ENCODE peak calls at places on chromosome 20, in eight cellular contexts. X is psoas muscle, N is adrenal gland, S is endothelial cell, I is cardiac fibroblast, V is right lobe of liver, O is prostate gland, E is transverse colon. A is an unnamed sample.

GRCh38 chr20:34052414-34052813 is 58.7 kb downstream of the RALY start:
- DNase-seq in X (no peak), O (no peak), N (no peak), I (no peak), S (no peak), E (no peak), V (no peak), A (no peak)

GRCh38 chr20:20002101-20002998 is 14.8 kb upstream of the NAA20 start:
- DNase-seq in S (no peak), E (no peak), V (no peak), X (no peak), O (no peak), N (no peak), I (peak), A (peak)

GRCh38 chr20:40991181-40991889 is 37.3 kb upstream of the TOP1 start:
- DNase-seq in N (no peak), E (peak), X (no peak), O (no peak), V (no peak), S (no peak), I (no peak), A (no peak)

GRCh38 chr20:18738055-18738454 is 75.5 kb upstream of the SCP2D1 start:
- DNase-seq in S (no peak), N (no peak), E (no peak), V (no peak), I (peak), X (no peak), O (no peak), A (no peak)

GRCh38 chr20:38751360-38751976 is 3.2 kb downstream of the ACTR5 start:
- DNase-seq in I (peak), S (peak), N (no peak), V (no peak), E (no peak), O (no peak), X (no peak), A (no peak)

GRCh38 chr20:38604873-38605303 is 3.3 kb downstream of the ARHGAP40 start:
- DNase-seq in X (no peak), E (no peak), S (no peak), N (no peak), I (peak), O (peak), V (no peak), A (no peak)

GRCh38 chr20:6074145-6074561 is 20.3 kb upstream of the LRRN4 start:
- DNase-seq in O (no peak), I (peak), E (no peak), V (no peak), N (no peak), S (peak), X (no peak), A (no peak)

GRCh38 chr20:5531318-5532081 is 214.7 kb upstream of the PROKR2 start:
- DNase-seq in X (no peak), S (no peak), N (no peak), E (no peak), V (no peak), I (peak), O (no peak), A (no peak)

GRCh38 chr20:63128956-63129355 is 87.0 kb downstream of the YTHDF1 start:
- DNase-seq in I (no peak), O (no peak), V (peak), N (no peak), E (no peak), S (no peak), X (peak), A (no peak)

GRCh38 chr20:61657719-61658377 is 405.8 kb downstream of the CDH4 start:
- DNase-seq in E (no peak), O (no peak), I (no peak), N (no peak), S (no peak), V (peak), X (peak), A (no peak)

GRCh38 chr20:58629213-58629575 is 21.9 kb upstream of the STX16 start:
- DNase-seq in I (no peak), X (no peak), E (no peak), N (no peak), O (no peak), V (no peak), S (no peak), A (no peak)

GRCh38 chr20:40958598-40958997 is 70.0 kb upstream of the TOP1 start:
- DNase-seq in N (no peak), O (no peak), I (no peak), X (no peak), S (no peak), E (no peak), V (no peak), A (no peak)

GRCh38 chr20:20594171-20594530 is 118.3 kb downstream of the RALGAPA2 start:
- DNase-seq in I (peak), S (no peak), E (no peak), O (no peak), X (no peak), N (no peak), V (no peak), A (no peak)

GRCh38 chr20:19789446-19789845 is 31.4 kb downstream of the RIN2 start:
- DNase-seq in N (no peak), I (no peak), S (no peak), O (no peak), X (no peak), V (no peak), E (no peak), A (no peak)

GRCh38 chr20:10578607-10579006 is 95.2 kb downstream of the JAG1 start:
- DNase-seq in E (no peak), X (no peak), V (no peak), I (peak), N (no peak), O (no peak), S (no peak), A (no peak)

GRCh38 chr20:63101781-63102719 is 95.3 kb upstream of the BHLHE23 start:
- DNase-seq in E (peak), S (no peak), V (peak), I (peak), O (no peak), N (peak), X (peak), A (peak)

GRCh38 chr20:33897313-33897912 is 86.3 kb downstream of the CHMP4B start:
- DNase-seq in X (no peak), V (no peak), I (peak), S (peak), N (no peak), O (no peak), E (no peak), A (no peak)

GRCh38 chr20:10524034-10524476 is 89.0 kb downstream of the SLX4IP start:
- DNase-seq in N (peak), E (peak), X (peak), V (no peak), O (no peak), S (no peak), I (peak), A (peak)

GRCh38 chr20:14062786-14063185 is 67.5 kb downstream of the MACROD2 start:
- DNase-seq in I (no peak), X (no peak), S (no peak), E (no peak), O (no peak), N (no peak), V (no peak), A (no peak)

GRCh38 chr20:15842872-15843271 is 730.4 kb downstream of the KIF16B start:
- DNase-seq in V (no peak), N (no peak), O (no peak), E (no peak), I (no peak), X (no peak), S (no peak), A (no peak)

GRCh38 chr20:14543040-14543439 is 205.6 kb upstream of the FLRT3 start:
- DNase-seq in V (no peak), N (no peak), S (no peak), X (no peak), I (no peak), E (no peak), O (no peak), A (no peak)

GRCh38 chr20:34982270-34983088 is 26.8 kb downstream of the MYH7B start:
- DNase-seq in N (no peak), S (no peak), V (no peak), X (peak), I (no peak), O (no peak), E (no peak), A (no peak)

GRCh38 chr20:46683939-46684750 is 5.1 kb downstream of the TP53RK start:
- DNase-seq in X (peak), V (no peak), S (peak), O (peak), E (no peak), I (peak), N (peak), A (peak)

GRCh38 chr20:6632187-6632586 is 135.3 kb upstream of the BMP2 start:
- DNase-seq in O (no peak), S (no peak), E (peak), X (no peak), I (peak), V (no peak), N (peak), A (peak)

GRCh38 chr20:36856691-36857635 is 19.0 kb upstream of the TLDC2 start:
- DNase-seq in S (peak), I (peak), V (no peak), N (no peak), O (peak), E (no peak), X (no peak), A (no peak)

GRCh38 chr20:51800769-51801219 is 1.5 kb downstream of the SALL4 start:
- DNase-seq in E (no peak), O (peak), V (no peak), S (no peak), X (no peak), I (no peak), N (no peak), A (no peak)

GRCh38 chr20:38460040-38460623 is 12.5 kb upstream of the RALGAPB start:
- DNase-seq in N (peak), I (peak), X (no peak), O (peak), E (peak), V (no peak), S (no peak), A (no peak)

GRCh38 chr20:41030536-41031242 is 2.1 kb downstream of the TOP1 start:
- DNase-seq in O (peak), N (no peak), S (no peak), X (no peak), E (no peak), I (peak), V (no peak), A (no peak)

GRCh38 chr20:1509237-1509636 is 18.0 kb upstream of the SIRPB2 start:
- DNase-seq in V (no peak), O (no peak), E (no peak), I (peak), S (peak), N (no peak), X (no peak), A (no peak)

GRCh38 chr20:7090753-7091310 is 323.3 kb downstream of the BMP2 start:
- DNase-seq in S (no peak), N (no peak), V (no peak), O (no peak), I (no peak), E (peak), X (no peak), A (no peak)

GRCh38 chr20:48626226-48626937 is 201.4 kb downstream of the PREX1 start:
- DNase-seq in V (peak), I (no peak), X (peak), N (no peak), S (no peak), E (no peak), O (no peak), A (no peak)

GRCh38 chr20:64099880-64100565 is 7.3 kb downstream of the NPBWR2 start:
- DNase-seq in E (no peak), N (no peak), V (no peak), S (no peak), X (peak), I (no peak), O (no peak), A (no peak)

GRCh38 chr20:20824924-20825584 is 112.6 kb upstream of the RALGAPA2 start:
- DNase-seq in X (peak), S (peak), O (peak), V (peak), I (peak), E (peak), N (peak), A (peak)

GRCh38 chr20:62741191-62741676 is 32.6 kb downstream of the NTSR1 start:
- DNase-seq in E (no peak), O (no peak), I (no peak), N (no peak), S (peak), V (peak), X (peak), A (no peak)

GRCh38 chr20:45293041-45294002 is 13.3 kb upstream of the RBPJL start:
- DNase-seq in E (peak), N (peak), V (peak), S (peak), I (peak), O (peak), X (peak), A (peak)

GRCh38 chr20:7362601-7363000 is 577.7 kb downstream of the HAO1 start:
- DNase-seq in S (no peak), V (no peak), X (no peak), N (no peak), E (no peak), O (no peak), I (no peak), A (no peak)

GRCh38 chr20:52105573-52106422 is 85.8 kb downstream of the ZFP64 start:
- DNase-seq in V (no peak), N (no peak), I (peak), O (peak), E (no peak), S (peak), X (no peak), A (no peak)

GRCh38 chr20:43389839-43390626 is 67.7 kb upstream of the SRSF6 start:
- DNase-seq in X (no peak), O (no peak), S (peak), E (no peak), I (no peak), N (no peak), V (no peak), A (no peak)
- TF ChIP-seq CTCF in X (no peak), O (no peak), S (peak), E (no peak), I (peak), N (no peak), V (no peak), A (no peak)

GRCh38 chr20:49961413-49961812 is 21.4 kb upstream of the SNAI1 start:
- DNase-seq in N (no peak), I (no peak), O (no peak), S (no peak), X (no peak), E (no peak), V (no peak), A (no peak)

GRCh38 chr20:49969234-49969633 is 13.5 kb upstream of the SNAI1 start:
- DNase-seq in I (no peak), S (no peak), V (no peak), O (no peak), E (no peak), X (no peak), N (no peak), A (no peak)

GRCh38 chr20:49969946-49970345 is 12.8 kb upstream of the SNAI1 start:
- DNase-seq in O (no peak), E (no peak), S (no peak), N (no peak), I (no peak), V (no peak), X (no peak), A (no peak)

GRCh38 chr20:49965781-49966304 is 16.9 kb upstream of the SNAI1 start:
- DNase-seq in S (no peak), N (no peak), O (no peak), X (no peak), E (no peak), I (no peak), V (no peak), A (no peak)

DNA sequence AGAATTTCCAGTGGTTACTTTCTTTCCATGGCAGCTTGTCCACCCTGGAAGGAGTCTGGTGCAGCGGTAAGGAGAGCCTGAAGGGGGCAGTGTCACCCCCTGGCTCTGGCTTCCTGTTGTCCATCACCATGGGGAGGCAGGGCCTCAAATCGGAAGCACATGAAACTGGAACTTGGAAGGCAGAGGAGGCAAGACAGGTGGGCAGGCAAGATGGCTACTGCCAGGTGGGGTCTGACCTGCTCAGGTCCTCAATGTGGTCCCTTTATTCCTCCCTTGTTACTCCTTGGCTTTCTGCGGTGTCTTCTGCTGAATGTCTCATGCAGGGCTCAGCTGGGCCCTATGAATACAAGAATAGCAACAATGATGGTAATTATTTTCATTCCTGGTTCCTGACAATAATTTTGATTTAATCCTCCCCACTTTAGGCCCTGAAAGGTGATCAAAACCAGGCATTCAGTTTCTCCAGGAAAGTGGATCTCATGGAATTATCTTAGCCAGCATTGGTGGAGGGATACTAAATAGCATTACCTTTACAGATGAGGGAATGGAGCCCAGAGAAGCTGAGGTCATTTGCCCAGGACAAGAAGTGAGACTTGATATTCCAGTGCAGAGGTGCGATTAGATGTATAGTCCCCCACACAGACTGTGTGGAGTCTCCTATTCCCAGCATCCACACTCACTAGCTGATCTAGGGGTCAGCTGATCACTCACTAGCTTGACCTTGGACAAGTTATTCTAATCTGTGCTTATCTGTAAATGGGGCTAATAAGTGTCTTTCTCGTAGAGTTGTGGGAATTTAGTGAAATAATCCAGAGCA is 17.6 kb upstream of the SNAI1 start:
- DNase-seq in O (no peak), I (no peak), E (peak), N (no peak), S (peak), V (no peak), X (no peak), A (no peak)
- TF ChIP-seq CTCF in O (no peak), I (peak), E (peak), N (peak), S (peak), V (peak), X (peak), A (no peak)

GRCh38 chr20:3744806-3745685 is 12.6 kb downstream of the HSPA12B start:
- DNase-seq in N (peak), O (no peak), E (peak), V (peak), I (peak), S (peak), X (peak), A (peak)
- TF ChIP-seq CTCF in N (no peak), O (no peak), E (no peak), V (no peak), I (no peak), S (no peak), X (no peak), A (no peak)

DNA sequence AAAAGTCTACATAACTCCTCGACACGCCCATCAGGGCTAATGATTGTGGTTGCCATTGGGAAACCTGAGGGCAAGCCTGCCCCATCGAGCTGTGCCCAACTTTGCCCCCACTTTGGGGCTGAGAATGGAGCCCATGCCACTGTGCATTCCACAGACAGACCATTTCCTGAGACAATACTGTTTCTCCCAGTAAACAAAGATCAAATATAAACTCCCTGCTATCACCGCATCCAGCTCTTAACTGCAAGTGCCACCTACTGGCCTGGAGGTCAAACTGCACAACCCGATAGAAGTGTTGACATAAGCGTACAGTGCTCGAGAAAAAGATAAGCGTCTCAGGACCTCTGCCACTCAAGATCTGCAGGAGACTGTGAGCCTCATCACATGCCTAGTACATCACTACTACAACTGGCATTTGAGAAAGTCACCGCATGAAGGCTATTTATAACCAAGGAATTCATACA is 4.7 kb upstream of the DEFB126 start:
- DNase-seq in N (no peak), O (no peak), I (no peak), X (no peak), E (no peak), V (no peak), S (no peak), A (no peak)
- TF ChIP-seq CTCF in N (no peak), O (no peak), I (peak), X (no peak), E (no peak), V (no peak), S (peak), A (no peak)

GRCh38 chr20:22207280-22207679 is 377.1 kb downstream of the FOXA2 start:
- DNase-seq in I (no peak), S (no peak), V (no peak), O (no peak), X (no peak), E (no peak), N (no peak), A (no peak)
- TF ChIP-seq CTCF in I (no peak), S (no peak), V (no peak), O (no peak), X (no peak), E (no peak), N (no peak), A (no peak)

GRCh38 chr20:57389695-57390603 is 1.2 kb upstream of the RBM38 start:
- DNase-seq in V (peak), O (no peak), I (no peak), E (peak), X (peak), N (no peak), S (no peak), A (peak)
- TF ChIP-seq CTCF in V (no peak), O (no peak), I (no peak), E (no peak), X (no peak), N (no peak), S (no peak), A (no peak)

DNA sequence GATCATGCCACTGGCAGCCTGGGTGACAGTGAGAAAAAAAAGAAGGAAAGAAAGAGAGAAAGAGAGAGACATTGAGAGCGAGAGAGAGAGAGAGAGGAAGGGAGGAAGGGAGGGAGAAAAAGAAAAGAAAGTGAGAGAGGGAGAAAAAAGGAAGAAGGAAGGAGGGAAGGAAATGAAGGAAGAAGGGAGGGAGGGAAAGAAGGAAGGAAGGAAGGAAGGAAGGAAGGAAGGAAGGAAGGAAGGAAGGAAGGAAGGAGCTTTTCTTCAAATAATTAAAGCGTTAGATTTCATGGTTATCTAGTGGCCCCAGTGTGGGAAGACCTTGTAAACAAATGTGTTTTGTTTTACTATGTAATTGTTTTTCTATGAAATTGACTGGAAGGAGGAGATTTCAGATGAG is 170.8 kb downstream of the SYNDIG1 start:
- DNase-seq in O (no peak), V (no peak), I (no peak), N (no peak), S (no peak), E (no peak), X (no peak), A (no peak)
- TF ChIP-seq CTCF in O (no peak), V (no peak), I (no peak), N (no peak), S (no peak), E (no peak), X (no peak), A (no peak)

DNA sequence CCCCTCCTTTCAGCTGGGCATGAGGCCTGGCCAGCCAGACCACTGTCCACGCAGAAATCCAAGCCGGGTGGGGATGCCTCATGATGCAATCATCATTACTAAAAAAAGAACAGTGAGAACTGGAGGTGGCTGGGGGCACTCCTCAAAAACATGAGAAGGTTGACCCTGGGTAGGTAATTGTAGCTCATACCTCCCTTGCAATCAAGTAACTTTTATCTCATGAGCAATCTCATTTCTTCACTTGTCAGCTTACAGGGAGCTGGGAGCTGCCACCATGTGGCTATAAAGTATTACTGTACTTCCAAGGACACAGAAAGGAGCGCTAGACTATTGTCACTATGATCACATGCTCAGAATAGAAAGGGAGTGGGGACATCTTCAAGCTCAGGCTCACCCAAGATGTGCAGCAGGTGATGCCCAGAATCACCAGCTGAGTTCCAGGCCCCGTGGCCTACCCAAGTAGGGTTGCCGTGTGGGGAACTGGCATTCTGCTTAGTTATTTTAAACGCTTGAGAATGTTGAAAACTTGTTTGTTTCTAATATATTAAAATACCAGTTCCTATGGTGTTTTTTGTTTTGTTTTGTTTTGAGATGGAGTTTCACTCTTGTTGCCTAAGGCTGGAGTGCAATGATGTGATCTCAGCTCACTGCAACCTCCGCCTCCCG is 3.0 kb upstream of the CDH26 start:
- DNase-seq in X (peak), E (no peak), I (no peak), S (no peak), N (no peak), O (peak), V (no peak), A (no peak)
- TF ChIP-seq CTCF in X (peak), E (peak), I (peak), S (peak), N (no peak), O (no peak), V (peak), A (no peak)